ENCODE peak calls at places on chromosomes 2 and 18, in seven cellular contexts. N is foreskin keratinocyte; C is transverse colon; L is CD8-positive, alpha-beta T cell; X is prostate gland; A is brain microvascular endothelial cell; F is pancreas. P is an unnamed sample.

GRCh38 chr18:58189008-58189407 is 145.0 kb downstream of the NEDD4L start:
- DNase-seq in L (no peak), C (no peak), X (no peak), F (no peak), A (no peak), N (no peak), P (no peak)

GRCh38 chr2:168716839-168717238 is 85.6 kb upstream of the NOSTRIN start:
- DNase-seq in X (no peak), L (no peak), C (no peak), N (no peak), F (no peak), A (no peak), P (no peak)

GRCh38 chr2:67619204-67619603 is 222.1 kb downstream of the ETAA1 start:
- DNase-seq in A (no peak), N (no peak), X (no peak), L (no peak), F (no peak), C (no peak), P (no peak)

GRCh38 chr2:23588106-23588505 is 203.1 kb downstream of the KLHL29 start:
- DNase-seq in L (no peak), F (no peak), C (no peak), A (no peak), X (no peak), N (no peak), P (no peak)

GRCh38 chr2:155733091-155733870 is 599.2 kb downstream of the NR4A2 start:
- DNase-seq in A (no peak), X (no peak), F (no peak), N (no peak), L (no peak), C (no peak), P (no peak)

GRCh38 chr2:100412866-100413265 is 4.6 kb downstream of the CHST10 start:
- DNase-seq in N (no peak), A (no peak), L (no peak), X (no peak), F (no peak), C (no peak), P (no peak)

GRCh38 chr2:20438334-20439192 is 8.3 kb upstream of the RHOB start:
- DNase-seq in L (no peak), C (peak; percentile 57), X (no peak), F (no peak), A (peak; percentile 69), N (peak; percentile 71), P (peak; percentile 83)

GRCh38 chr2:197239434-197239833 is 71.1 kb downstream of the ANKRD44 start:
- DNase-seq in C (no peak), A (no peak), N (no peak), F (no peak), X (no peak), L (no peak), P (no peak)

GRCh38 chr18:46452820-46453219 is 204.2 kb downstream of the LOXHD1 start:
- DNase-seq in A (no peak), C (no peak), N (peak; percentile 63), F (no peak), L (no peak), X (no peak), P (no peak)

GRCh38 chr2:153917570-153917969 is 45.8 kb downstream of the GALNT13 start:
- DNase-seq in A (no peak), F (no peak), X (no peak), N (no peak), L (no peak), C (no peak), P (no peak)

GRCh38 chr18:55592572-55592971 is 4.6 kb upstream of the TCF4 start:
- DNase-seq in N (no peak), L (no peak), A (peak; percentile 63), C (no peak), F (no peak), X (no peak), P (no peak)

GRCh38 chr2:5373200-5373599 is 319.0 kb upstream of the SOX11 start:
- DNase-seq in L (no peak), F (no peak), X (no peak), A (peak; percentile 16), C (no peak), N (no peak), P (no peak)

GRCh38 chr2:122203523-122203922 is 448.1 kb downstream of the TSN start:
- DNase-seq in A (peak; percentile 48), N (no peak), C (no peak), X (no peak), F (no peak), L (no peak), P (no peak)

GRCh38 chr2:60317831-60318230 is 235.6 kb downstream of the BCL11A start:
- DNase-seq in F (no peak), X (no peak), L (no peak), C (no peak), A (no peak), N (no peak), P (no peak)

GRCh38 chr2:28717339-28717758 is 34.3 kb upstream of the PPP1CB start:
- DNase-seq in F (no peak), L (no peak), C (peak; percentile 33), N (peak; percentile 54), X (no peak), A (peak; percentile 80), P (peak; percentile 87)

GRCh38 chr2:18479901-18480369 is 80.5 kb downstream of the RDH14 start:
- DNase-seq in C (no peak), N (no peak), X (no peak), F (no peak), L (no peak), A (no peak), P (no peak)

GRCh38 chr2:227491391-227491790 is 19.4 kb downstream of the AGFG1 start:
- DNase-seq in X (no peak), C (no peak), N (no peak), A (no peak), F (no peak), L (no peak), P (no peak)

GRCh38 chr18:12597775-12598174 is 60.1 kb downstream of the SPIRE1 start:
- DNase-seq in N (peak; percentile 64), L (no peak), A (peak; percentile 85), F (no peak), C (no peak), X (no peak), P (peak; percentile 73)

GRCh38 chr18:51153659-51154371 is 43.7 kb downstream of the MEX3C start:
- DNase-seq in L (peak; percentile 55), A (no peak), F (no peak), N (no peak), C (peak; percentile 79), X (no peak), P (no peak)

GRCh38 chr18:43481069-43481468 is 203.8 kb upstream of the SYT4 start:
- DNase-seq in N (no peak), A (no peak), L (no peak), C (no peak), F (no peak), X (no peak), P (no peak)

GRCh38 chr18:32549248-32549842 is 78.7 kb upstream of the GAREM1 start:
- DNase-seq in L (peak; percentile 23), X (peak; percentile 17), C (peak; percentile 65), N (no peak), A (peak; percentile 26), F (peak; percentile 55), P (no peak)

GRCh38 chr2:46827274-46827930 is 88.2 kb downstream of the MCFD2 start:
- DNase-seq in C (no peak), N (no peak), A (peak; percentile 77), X (no peak), L (no peak), F (no peak), P (peak; percentile 66)

DNA sequence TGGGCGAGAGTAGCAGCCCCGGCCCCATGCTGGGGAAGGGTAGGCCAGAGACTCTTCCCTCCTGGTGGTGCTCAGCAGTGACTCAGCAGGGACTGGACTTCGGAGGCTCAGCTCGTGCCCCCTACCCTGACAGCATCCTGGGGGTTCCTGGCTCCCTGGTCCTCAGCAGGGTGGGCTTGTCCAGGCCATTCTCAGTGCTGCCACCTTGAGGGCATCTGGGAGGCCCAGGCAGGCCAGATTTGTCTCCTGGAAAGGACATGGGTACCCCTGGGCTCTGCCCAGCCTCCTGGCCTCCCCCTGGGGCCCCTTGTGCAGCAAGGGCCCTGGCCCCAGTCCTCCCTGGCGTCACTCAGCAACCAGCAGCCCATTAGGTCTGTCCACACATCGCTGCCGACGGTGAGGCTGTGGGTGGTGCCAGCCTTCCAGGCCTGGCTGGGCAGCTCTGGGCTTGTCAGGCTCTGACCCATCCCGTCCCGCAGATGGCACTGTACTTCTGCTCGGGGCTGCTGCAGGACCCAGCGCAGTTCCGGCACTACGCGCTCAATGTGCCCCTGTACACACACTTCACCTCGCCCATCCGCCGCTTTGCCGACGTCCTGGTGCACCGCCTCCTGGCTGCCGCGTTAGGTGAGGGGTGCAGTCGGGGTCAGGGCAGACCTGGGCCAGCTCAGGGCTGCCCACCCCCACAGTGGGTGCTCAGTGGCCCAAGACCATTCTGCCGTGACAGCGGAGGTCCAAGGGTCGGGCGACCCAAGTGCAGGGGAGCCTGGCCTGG is 45.0 kb upstream of the ALPP start:
- DNase-seq in A (no peak), F (no peak), C (peak; percentile 5), X (peak; percentile 46), L (no peak), N (peak; percentile 19), P (no peak)
- TF ChIP-seq CTCF in A (peak; percentile 83), F (no peak), C (no peak), X (peak; percentile 65), L (no peak), N (peak; percentile 60), P (no peak)

GRCh38 chr2:10300328-10300920 is 2.3 kb upstream of the HPCAL1 start:
- DNase-seq in N (no peak), L (no peak), F (no peak), C (no peak), A (no peak), X (no peak), P (no peak)
- H3K27ac ChIP-seq in N (no peak overlapping the region), L (no peak overlapping the region), F (no peak overlapping the region), C (no peak overlapping the region), A (no peak overlapping the region), X (no peak overlapping the region), P (no peak overlapping the region)

DNA sequence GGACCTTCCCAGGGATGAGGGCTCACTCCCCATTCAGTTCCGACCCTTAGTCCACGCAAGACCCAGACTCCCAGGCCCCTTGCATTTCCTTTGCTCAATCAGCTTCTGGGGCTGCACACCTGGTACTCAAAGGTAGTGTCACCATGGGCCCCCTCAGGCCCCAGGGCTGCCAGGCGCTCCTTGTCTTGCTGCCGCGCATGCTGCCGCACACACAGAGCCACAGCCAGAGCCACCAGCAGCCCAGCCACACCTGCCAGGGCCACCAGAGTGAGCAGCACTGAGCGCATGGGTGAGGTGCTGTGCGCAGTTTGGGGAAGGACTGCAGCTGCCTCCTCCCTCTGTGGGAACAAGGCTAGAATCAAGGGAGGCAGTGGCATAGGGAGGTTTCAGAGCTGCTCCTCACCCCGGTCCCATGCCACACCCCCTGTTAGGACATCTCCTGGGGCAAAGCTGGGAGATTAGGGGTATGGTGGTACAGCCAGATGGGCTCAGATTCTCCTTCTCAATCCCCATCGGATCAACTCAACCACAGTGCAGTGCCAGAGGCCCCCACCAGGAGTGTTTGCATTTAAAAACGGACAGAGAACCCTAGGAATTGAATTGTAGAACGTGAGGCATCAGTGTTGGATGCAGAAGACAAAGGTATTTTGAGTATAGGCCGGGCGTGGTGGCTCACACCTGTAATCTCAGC is 11.3 kb downstream of the PTPRN start:
- DNase-seq in L (no peak), C (no peak), A (no peak), X (no peak), N (no peak), F (no peak), P (no peak)
- TF ChIP-seq CTCF in L (no peak), C (no peak), A (peak; percentile 53), X (no peak), N (no peak), F (no peak), P (no peak)

GRCh38 chr2:68834737-68835136 is 36.5 kb downstream of the BMP10 start:
- DNase-seq in X (no peak), A (no peak), C (no peak), L (no peak), F (no peak), N (no peak), P (no peak)
- H3K27ac ChIP-seq in X (no peak overlapping the region), A (no peak overlapping the region), C (peak overlapping the region; percentile 22), L (no peak overlapping the region), F (no peak overlapping the region), N (no peak overlapping the region), P (no peak overlapping the region)